ENCODE peak calls at places on chromosome 6, in seven cellular contexts. One of them, this sample, is unnamed.

GRCh38 chr6:42523158-42523814 is 40.5 kb upstream of the UBR2 start:
- DNase-seq in neural crest cell: no peak
- DNase-seq in DMS153: no peak
- DNase-seq in HFFc6: no peak
- DNase-seq in HL-60: no peak
- DNase-seq in left ventricle myocardium inferior: no peak
- DNase-seq in hypothalamus: no peak
- DNase-seq in this sample: no peak

GRCh38 chr6:113616875-113617274 is 240.3 kb upstream of the MARCKS start:
- DNase-seq in neural crest cell: no peak
- DNase-seq in DMS153: no peak
- DNase-seq in HFFc6: no peak
- DNase-seq in HL-60: no peak
- DNase-seq in left ventricle myocardium inferior: no peak
- DNase-seq in hypothalamus: no peak
- DNase-seq in this sample: no peak

GRCh38 chr6:134065706-134066105 is 13.3 kb upstream of the SLC2A12 start:
- DNase-seq in neural crest cell: no peak
- DNase-seq in DMS153: no peak
- DNase-seq in HFFc6: peak
- DNase-seq in HL-60: no peak
- DNase-seq in left ventricle myocardium inferior: no peak
- DNase-seq in hypothalamus: no peak
- DNase-seq in this sample: no peak

GRCh38 chr6:110063864-110064263 is 85.8 kb downstream of the GPR6 start:
- DNase-seq in neural crest cell: no peak
- DNase-seq in DMS153: no peak
- DNase-seq in HFFc6: no peak
- DNase-seq in HL-60: no peak
- DNase-seq in left ventricle myocardium inferior: no peak
- DNase-seq in hypothalamus: no peak
- DNase-seq in this sample: no peak

GRCh38 chr6:135647521-135647920 is 150.0 kb upstream of the AHI1 start:
- DNase-seq in neural crest cell: no peak
- DNase-seq in DMS153: no peak
- DNase-seq in HFFc6: no peak
- DNase-seq in HL-60: no peak
- DNase-seq in left ventricle myocardium inferior: no peak
- DNase-seq in hypothalamus: no peak
- DNase-seq in this sample: no peak

GRCh38 chr6:29521006-29521680 is 33.4 kb upstream of the MAS1L start:
- DNase-seq in neural crest cell: no peak
- DNase-seq in DMS153: no peak
- DNase-seq in HFFc6: no peak
- DNase-seq in HL-60: no peak
- DNase-seq in left ventricle myocardium inferior: no peak
- DNase-seq in hypothalamus: no peak
- DNase-seq in this sample: no peak

GRCh38 chr6:104949206-104949605 is 7.7 kb upstream of the LIN28B start:
- DNase-seq in neural crest cell: no peak
- DNase-seq in DMS153: no peak
- DNase-seq in HFFc6: no peak
- DNase-seq in HL-60: no peak
- DNase-seq in left ventricle myocardium inferior: no peak
- DNase-seq in hypothalamus: no peak
- DNase-seq in this sample: no peak

GRCh38 chr6:130598021-130598989 is 228.9 kb upstream of the SMLR1 start:
- DNase-seq in neural crest cell: no peak
- DNase-seq in DMS153: no peak
- DNase-seq in HFFc6: no peak
- DNase-seq in HL-60: no peak
- DNase-seq in left ventricle myocardium inferior: no peak
- DNase-seq in hypothalamus: no peak
- DNase-seq in this sample: no peak

GRCh38 chr6:56953597-56954388 is 1.1 kb upstream of the BEND6 start:
- DNase-seq in neural crest cell: no peak
- DNase-seq in DMS153: no peak
- DNase-seq in HFFc6: no peak
- DNase-seq in HL-60: no peak
- DNase-seq in left ventricle myocardium inferior: no peak
- DNase-seq in hypothalamus: peak
- DNase-seq in this sample: no peak

GRCh38 chr6:32685603-32686002 is 19.1 kb upstream of the HLA-DQB1 start:
- DNase-seq in neural crest cell: no peak
- DNase-seq in DMS153: no peak
- DNase-seq in HFFc6: no peak
- DNase-seq in HL-60: peak
- DNase-seq in left ventricle myocardium inferior: no peak
- DNase-seq in hypothalamus: no peak
- DNase-seq in this sample: no peak

GRCh38 chr6:83735461-83735860 is 26.6 kb upstream of the SNAP91 start:
- DNase-seq in neural crest cell: no peak
- DNase-seq in DMS153: no peak
- DNase-seq in HFFc6: no peak
- DNase-seq in HL-60: no peak
- DNase-seq in left ventricle myocardium inferior: no peak
- DNase-seq in hypothalamus: no peak
- DNase-seq in this sample: no peak

GRCh38 chr6:156752666-156753301 is 24.4 kb upstream of the ARID1B start:
- DNase-seq in neural crest cell: no peak
- DNase-seq in DMS153: no peak
- DNase-seq in HFFc6: no peak
- DNase-seq in HL-60: no peak
- DNase-seq in left ventricle myocardium inferior: no peak
- DNase-seq in hypothalamus: no peak
- DNase-seq in this sample: no peak